ENCODE peak calls at places on chromosomes 16 and 17, in ten cellular contexts. One of them, this sample, is unnamed.

GRCh38 chr17:79681628-79682261 is 49.0 kb upstream of the ENPP7 start:
- DNase-seq in cardiac fibroblast: no peak
- DNase-seq in tibial nerve: no peak
- DNase-seq in cardiac muscle cell: no peak
- DNase-seq in foreskin fibroblast: no peak
- DNase-seq in AG10803: no peak
- DNase-seq in lung: no peak
- DNase-seq in sigmoid colon: no peak
- DNase-seq in GM06990: no peak
- DNase-seq in spleen: no peak
- DNase-seq in this sample: no peak

GRCh38 chr16:89602273-89602951 is 11.0 kb upstream of the DPEP1 start:
- DNase-seq in cardiac fibroblast: peak
- DNase-seq in tibial nerve: no peak
- DNase-seq in cardiac muscle cell: peak
- DNase-seq in foreskin fibroblast: peak
- DNase-seq in AG10803: peak
- DNase-seq in lung: no peak
- DNase-seq in sigmoid colon: no peak
- DNase-seq in GM06990: no peak
- DNase-seq in spleen: no peak
- DNase-seq in this sample: no peak

GRCh38 chr16:73206306-73206705 is 158.4 kb upstream of the ZFHX3 start:
- DNase-seq in cardiac fibroblast: no peak
- DNase-seq in tibial nerve: no peak
- DNase-seq in cardiac muscle cell: peak
- DNase-seq in foreskin fibroblast: no peak
- DNase-seq in AG10803: no peak
- DNase-seq in lung: no peak
- DNase-seq in sigmoid colon: no peak
- DNase-seq in GM06990: no peak
- DNase-seq in spleen: no peak
- DNase-seq in this sample: no peak

GRCh38 chr17:2954898-2955445 is 108.4 kb downstream of the OR1D5 start:
- DNase-seq in cardiac fibroblast: peak
- DNase-seq in tibial nerve: no peak
- DNase-seq in cardiac muscle cell: peak
- DNase-seq in foreskin fibroblast: peak
- DNase-seq in AG10803: peak
- DNase-seq in lung: no peak
- DNase-seq in sigmoid colon: peak
- DNase-seq in GM06990: no peak
- DNase-seq in spleen: no peak
- DNase-seq in this sample: no peak

GRCh38 chr16:30656974-30657865 is 1.0 kb upstream of the FBRS start:
- DNase-seq in cardiac fibroblast: no peak
- DNase-seq in tibial nerve: no peak
- DNase-seq in cardiac muscle cell: no peak
- DNase-seq in foreskin fibroblast: no peak
- DNase-seq in AG10803: no peak
- DNase-seq in lung: no peak
- DNase-seq in sigmoid colon: no peak
- DNase-seq in GM06990: no peak
- DNase-seq in spleen: peak
- DNase-seq in this sample: no peak

GRCh38 chr17:45413498-45413923 is 19.2 kb downstream of the ARHGAP27 start:
- DNase-seq in cardiac fibroblast: no peak
- DNase-seq in tibial nerve: no peak
- DNase-seq in cardiac muscle cell: no peak
- DNase-seq in foreskin fibroblast: no peak
- DNase-seq in AG10803: no peak
- DNase-seq in lung: no peak
- DNase-seq in sigmoid colon: peak
- DNase-seq in GM06990: no peak
- DNase-seq in spleen: peak
- DNase-seq in this sample: no peak

GRCh38 chr16:50367777-50368409 is 895 bp downstream of the BRD7 start:
- DNase-seq in cardiac fibroblast: no peak
- DNase-seq in tibial nerve: no peak
- DNase-seq in cardiac muscle cell: no peak
- DNase-seq in foreskin fibroblast: no peak
- DNase-seq in AG10803: no peak
- DNase-seq in lung: no peak
- DNase-seq in sigmoid colon: no peak
- DNase-seq in GM06990: no peak
- DNase-seq in spleen: no peak
- DNase-seq in this sample: no peak

GRCh38 chr16:22641030-22641671 is 130.5 kb downstream of the NPIPB5 start:
- DNase-seq in cardiac fibroblast: peak
- DNase-seq in tibial nerve: no peak
- DNase-seq in cardiac muscle cell: peak
- DNase-seq in foreskin fibroblast: peak
- DNase-seq in AG10803: peak
- DNase-seq in lung: no peak
- DNase-seq in sigmoid colon: no peak
- DNase-seq in GM06990: no peak
- DNase-seq in spleen: no peak
- DNase-seq in this sample: peak

GRCh38 chr17:19630651-19631050 is 17.9 kb upstream of the ALDH3A2 start:
- DNase-seq in cardiac fibroblast: no peak
- DNase-seq in tibial nerve: no peak
- DNase-seq in cardiac muscle cell: no peak
- DNase-seq in foreskin fibroblast: no peak
- DNase-seq in AG10803: no peak
- DNase-seq in lung: no peak
- DNase-seq in sigmoid colon: no peak
- DNase-seq in GM06990: no peak
- DNase-seq in spleen: no peak
- DNase-seq in this sample: no peak

GRCh38 chr17:70938311-70938710 is 769.0 kb downstream of the KCNJ2 start:
- DNase-seq in cardiac fibroblast: no peak
- DNase-seq in tibial nerve: no peak
- DNase-seq in cardiac muscle cell: no peak
- DNase-seq in foreskin fibroblast: no peak
- DNase-seq in AG10803: no peak
- DNase-seq in lung: no peak
- DNase-seq in sigmoid colon: no peak
- DNase-seq in GM06990: no peak
- DNase-seq in spleen: no peak
- DNase-seq in this sample: no peak

GRCh38 chr17:8785547-8786412 is 13.4 kb downstream of the MFSD6L start:
- DNase-seq in cardiac fibroblast: peak
- DNase-seq in tibial nerve: peak
- DNase-seq in cardiac muscle cell: peak
- DNase-seq in foreskin fibroblast: peak
- DNase-seq in AG10803: peak
- DNase-seq in lung: peak
- DNase-seq in sigmoid colon: peak
- DNase-seq in GM06990: no peak
- DNase-seq in spleen: peak
- DNase-seq in this sample: peak

GRCh38 chr16:19419691-19420060 is 2.0 kb downstream of the TMC5 start:
- DNase-seq in cardiac fibroblast: no peak
- DNase-seq in tibial nerve: no peak
- DNase-seq in cardiac muscle cell: peak
- DNase-seq in foreskin fibroblast: no peak
- DNase-seq in AG10803: no peak
- DNase-seq in lung: no peak
- DNase-seq in sigmoid colon: no peak
- DNase-seq in GM06990: no peak
- DNase-seq in spleen: no peak
- DNase-seq in this sample: no peak
- H3K4me3 ChIP-seq in cardiac fibroblast: no peak
- H3K4me3 ChIP-seq in tibial nerve: no peak
- H3K4me3 ChIP-seq in cardiac muscle cell: no peak
- H3K4me3 ChIP-seq in foreskin fibroblast: no peak
- H3K4me3 ChIP-seq in AG10803: no peak
- H3K4me3 ChIP-seq in lung: no peak
- H3K4me3 ChIP-seq in sigmoid colon: no peak
- H3K4me3 ChIP-seq in GM06990: no peak
- H3K4me3 ChIP-seq in spleen: no peak
- H3K4me3 ChIP-seq in this sample: no peak

DNA sequence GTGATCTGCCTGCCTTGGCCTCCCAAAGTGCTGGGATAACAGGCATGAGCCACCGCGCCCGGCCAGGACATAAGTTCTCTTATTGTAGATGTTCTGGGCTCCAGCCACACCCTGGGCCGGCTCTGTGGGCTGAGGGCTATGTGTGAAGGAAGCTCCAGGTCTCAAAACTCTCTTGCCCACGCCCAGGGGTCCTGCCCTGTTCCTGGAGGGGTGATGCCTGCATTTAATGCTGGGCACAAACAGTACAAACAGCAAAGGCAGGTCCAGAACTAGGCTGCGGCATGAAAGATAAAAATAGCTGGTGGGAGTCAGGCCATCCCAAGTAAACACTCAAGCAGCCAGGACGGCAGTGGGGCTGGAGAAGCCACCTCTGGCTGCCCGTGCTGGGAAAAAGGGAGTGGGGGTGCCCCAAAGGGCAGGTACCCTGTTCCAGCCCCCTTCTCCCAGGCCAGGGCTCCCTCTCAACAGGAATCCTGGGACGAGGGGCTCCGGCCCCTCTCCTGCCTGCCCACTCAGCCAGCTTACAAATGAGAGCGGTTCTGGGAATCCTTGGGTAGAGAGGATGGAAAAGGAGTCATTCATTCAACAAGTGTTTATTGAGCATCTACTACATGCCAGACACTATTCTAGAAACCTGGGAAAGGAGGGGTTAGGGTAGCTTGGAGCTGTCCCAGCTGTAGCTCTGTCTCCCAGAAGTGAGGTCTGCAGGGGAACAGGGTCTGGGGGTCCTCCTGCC is 4.6 kb downstream of the TRIM47 start:
- DNase-seq in cardiac fibroblast: no peak
- DNase-seq in tibial nerve: no peak
- DNase-seq in cardiac muscle cell: no peak
- DNase-seq in foreskin fibroblast: no peak
- DNase-seq in AG10803: no peak
- DNase-seq in lung: no peak
- DNase-seq in sigmoid colon: no peak
- DNase-seq in GM06990: no peak
- DNase-seq in spleen: peak
- DNase-seq in this sample: no peak
- TF ChIP-seq CTCF in cardiac fibroblast: no peak
- TF ChIP-seq CTCF in tibial nerve: no peak
- TF ChIP-seq CTCF in cardiac muscle cell: no peak
- TF ChIP-seq CTCF in foreskin fibroblast: no peak
- TF ChIP-seq CTCF in AG10803: no peak
- TF ChIP-seq CTCF in lung: no peak
- TF ChIP-seq CTCF in sigmoid colon: no peak
- TF ChIP-seq CTCF in GM06990: no peak
- TF ChIP-seq CTCF in spleen: no peak
- TF ChIP-seq CTCF in this sample: no peak

GRCh38 chr17:55346658-55347057 is 75.0 kb downstream of the MMD start:
- DNase-seq in cardiac fibroblast: no peak
- DNase-seq in tibial nerve: no peak
- DNase-seq in cardiac muscle cell: no peak
- DNase-seq in foreskin fibroblast: no peak
- DNase-seq in AG10803: no peak
- DNase-seq in lung: no peak
- DNase-seq in sigmoid colon: no peak
- DNase-seq in GM06990: no peak
- DNase-seq in spleen: no peak
- DNase-seq in this sample: no peak

GRCh38 chr17:55343114-55343513 is 78.4 kb downstream of the HLF start:
- DNase-seq in cardiac fibroblast: no peak
- DNase-seq in tibial nerve: no peak
- DNase-seq in cardiac muscle cell: no peak
- DNase-seq in foreskin fibroblast: no peak
- DNase-seq in AG10803: no peak
- DNase-seq in lung: no peak
- DNase-seq in sigmoid colon: no peak
- DNase-seq in GM06990: no peak
- DNase-seq in spleen: no peak
- DNase-seq in this sample: no peak

GRCh38 chr17:55343900-55344513 is 77.6 kb downstream of the MMD start:
- DNase-seq in cardiac fibroblast: no peak
- DNase-seq in tibial nerve: no peak
- DNase-seq in cardiac muscle cell: no peak
- DNase-seq in foreskin fibroblast: no peak
- DNase-seq in AG10803: no peak
- DNase-seq in lung: no peak
- DNase-seq in sigmoid colon: no peak
- DNase-seq in GM06990: no peak
- DNase-seq in spleen: no peak
- DNase-seq in this sample: no peak

GRCh38 chr17:55344514-55344997 is 77.1 kb downstream of the MMD start:
- DNase-seq in cardiac fibroblast: no peak
- DNase-seq in tibial nerve: no peak
- DNase-seq in cardiac muscle cell: no peak
- DNase-seq in foreskin fibroblast: no peak
- DNase-seq in AG10803: no peak
- DNase-seq in lung: no peak
- DNase-seq in sigmoid colon: no peak
- DNase-seq in GM06990: no peak
- DNase-seq in spleen: no peak
- DNase-seq in this sample: no peak

GRCh38 chr17:55345132-55345531 is 76.5 kb downstream of the MMD start:
- DNase-seq in cardiac fibroblast: no peak
- DNase-seq in tibial nerve: no peak
- DNase-seq in cardiac muscle cell: no peak
- DNase-seq in foreskin fibroblast: no peak
- DNase-seq in AG10803: no peak
- DNase-seq in lung: no peak
- DNase-seq in sigmoid colon: no peak
- DNase-seq in GM06990: no peak
- DNase-seq in spleen: no peak
- DNase-seq in this sample: no peak
- H3K4me3 ChIP-seq in cardiac fibroblast: no peak
- H3K4me3 ChIP-seq in tibial nerve: no peak
- H3K4me3 ChIP-seq in cardiac muscle cell: no peak
- H3K4me3 ChIP-seq in foreskin fibroblast: no peak
- H3K4me3 ChIP-seq in AG10803: no peak
- H3K4me3 ChIP-seq in lung: no peak
- H3K4me3 ChIP-seq in sigmoid colon: no peak
- H3K4me3 ChIP-seq in GM06990: no peak
- H3K4me3 ChIP-seq in spleen: no peak
- H3K4me3 ChIP-seq in this sample: no peak

DNA sequence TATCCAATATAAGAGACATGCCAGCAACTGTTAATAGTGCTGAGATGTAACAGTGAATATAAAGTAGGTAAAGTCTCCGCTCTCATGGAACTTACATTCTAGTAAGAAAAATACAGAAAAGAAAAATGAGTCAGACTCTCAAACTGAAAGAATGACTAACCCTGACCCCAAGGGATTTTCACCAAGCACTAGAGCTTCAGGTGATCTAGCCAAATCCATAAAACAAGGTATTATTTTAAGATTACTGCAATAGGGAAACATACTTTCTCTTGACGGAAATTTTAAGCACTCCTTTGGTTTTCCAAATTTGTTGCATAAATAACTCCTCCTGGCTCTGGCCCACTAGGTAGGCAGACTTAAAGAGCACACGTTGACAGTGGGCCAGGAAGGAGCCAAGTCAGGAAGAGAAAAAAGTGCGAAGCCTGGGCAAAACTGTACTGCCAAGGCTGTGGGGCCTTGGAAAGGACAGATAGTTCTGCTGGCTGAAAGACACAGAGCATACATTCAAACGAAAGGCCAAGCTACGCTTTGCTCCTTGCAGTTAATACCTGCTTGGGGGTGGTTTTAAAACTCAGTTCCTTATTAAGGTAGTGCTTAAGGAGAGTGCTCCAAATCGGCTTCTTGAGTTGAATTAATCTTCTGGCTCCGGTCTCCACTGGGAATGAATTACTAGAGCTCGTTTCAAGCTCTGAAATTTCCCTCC is 1.4 kb downstream of the GOT2 start:
- DNase-seq in cardiac fibroblast: peak
- DNase-seq in tibial nerve: no peak
- DNase-seq in cardiac muscle cell: peak
- DNase-seq in foreskin fibroblast: peak
- DNase-seq in AG10803: no peak
- DNase-seq in lung: no peak
- DNase-seq in sigmoid colon: no peak
- DNase-seq in GM06990: peak
- DNase-seq in spleen: no peak
- DNase-seq in this sample: no peak
- TF ChIP-seq CTCF in cardiac fibroblast: no peak
- TF ChIP-seq CTCF in tibial nerve: no peak
- TF ChIP-seq CTCF in cardiac muscle cell: no peak
- TF ChIP-seq CTCF in foreskin fibroblast: no peak
- TF ChIP-seq CTCF in AG10803: no peak
- TF ChIP-seq CTCF in lung: no peak
- TF ChIP-seq CTCF in sigmoid colon: no peak
- TF ChIP-seq CTCF in GM06990: no peak
- TF ChIP-seq CTCF in spleen: no peak
- TF ChIP-seq CTCF in this sample: no peak